ENCODE peak calls at places on chromosomes 12 and 14, in nine cellular contexts. D is adrenal gland; Z is left lung; T is activated T-helper 9 cell treated with anti-CD3 and anti-CD28 coated beads, Interleukin-2, amount 50 U/mL, for 16 hours; L is substantia nigra; Q is epithelial cell of esophagus; J is CD8-positive, alpha-beta T cell; O is colonic mucosa; G is RPMI7951. M is an unnamed sample.

GRCh38 chr12:20183563-20183962 is 184.8 kb upstream of the PDE3A start:
- DNase-seq in D (no peak), Z (no peak), T (no peak), L (no peak), Q (no peak), J (no peak), O (no peak), G (no peak), M (no peak)

GRCh38 chr12:132318618-132319033 is 10.8 kb downstream of the GALNT9 start:
- DNase-seq in D (no peak), Z (peak), T (no peak), L (no peak), Q (no peak), J (no peak), O (no peak), G (no peak), M (no peak)

GRCh38 chr14:26216797-26217196 is 381.0 kb downstream of the NOVA1 start:
- DNase-seq in D (no peak), Z (no peak), T (no peak), L (no peak), Q (no peak), J (no peak), O (no peak), G (no peak), M (no peak)

GRCh38 chr14:61568572-61569011 is 126.7 kb upstream of the HIF1A start:
- DNase-seq in D (no peak), Z (peak), T (peak), L (no peak), Q (peak), J (peak), O (peak), G (no peak), M (no peak)

GRCh38 chr12:121917950-121918678 is at the start of gene CFAP251:
- DNase-seq in D (peak), Z (peak), T (peak), L (peak), Q (peak), J (peak), O (peak), G (no peak), M (no peak)

GRCh38 chr14:68800361-68800760 is 7.5 kb upstream of the ZFP36L1 start:
- DNase-seq in D (no peak), Z (no peak), T (no peak), L (no peak), Q (peak), J (no peak), O (no peak), G (no peak), M (no peak)

GRCh38 chr14:98915625-98916024 is 356.4 kb downstream of the BCL11B start:
- DNase-seq in D (no peak), Z (no peak), T (no peak), L (no peak), Q (no peak), J (no peak), O (no peak), G (no peak), M (no peak)

GRCh38 chr14:29584992-29585391 is 342.7 kb downstream of the PRKD1 start:
- DNase-seq in D (peak), Z (peak), T (no peak), L (peak), Q (no peak), J (no peak), O (no peak), G (no peak), M (no peak)

GRCh38 chr12:112584266-112584722 is 165.5 kb downstream of the PTPN11 start:
- DNase-seq in D (no peak), Z (no peak), T (no peak), L (no peak), Q (no peak), J (no peak), O (no peak), G (peak), M (no peak)

GRCh38 chr12:31804185-31804504 is 75.3 kb upstream of the AMN1 start:
- DNase-seq in D (no peak), Z (no peak), T (no peak), L (no peak), Q (no peak), J (no peak), O (no peak), G (no peak), M (no peak)

GRCh38 chr12:50296554-50296953 is 13.2 kb upstream of the LIMA1 start:
- DNase-seq in D (no peak), Z (no peak), T (no peak), L (no peak), Q (no peak), J (no peak), O (peak), G (no peak), M (no peak)

GRCh38 chr14:23153891-23154796 is 29.3 kb downstream of the SLC7A8 start:
- DNase-seq in D (peak), Z (peak), T (no peak), L (no peak), Q (peak), J (no peak), O (peak), G (peak), M (no peak)

GRCh38 chr12:51482808-51483532 is 58.3 kb downstream of the SLC4A8 start:
- DNase-seq in D (no peak), Z (no peak), T (no peak), L (no peak), Q (no peak), J (peak), O (no peak), G (no peak), M (no peak)

GRCh38 chr14:99602788-99603415 is 1.1 kb downstream of the CCDC85C start:
- DNase-seq in D (no peak), Z (no peak), T (no peak), L (no peak), Q (no peak), J (no peak), O (no peak), G (no peak), M (no peak)

GRCh38 chr14:99395904-99396530 is 84.6 kb downstream of the SETD3 start:
- DNase-seq in D (no peak), Z (no peak), T (peak), L (no peak), Q (peak), J (peak), O (no peak), G (peak), M (peak)

GRCh38 chr12:30624009-30624408 is 71.7 kb downstream of the IPO8 start:
- DNase-seq in D (no peak), Z (no peak), T (no peak), L (no peak), Q (no peak), J (no peak), O (no peak), G (no peak), M (no peak)

GRCh38 chr14:103520657-103521437 is 1.8 kb downstream of the CKB start:
- DNase-seq in D (peak), Z (peak), T (peak), L (peak), Q (peak), J (peak), O (peak), G (peak), M (no peak)

GRCh38 chr12:82838827-82839226 is 152.1 kb downstream of the TMTC2 start:
- DNase-seq in D (no peak), Z (no peak), T (no peak), L (no peak), Q (no peak), J (no peak), O (no peak), G (no peak), M (no peak)

GRCh38 chr12:8781326-8781725 is 41.1 kb upstream of the A2ML1 start:
- DNase-seq in D (peak), Z (no peak), T (no peak), L (no peak), Q (no peak), J (no peak), O (no peak), G (no peak), M (no peak)

GRCh38 chr12:2390850-2391390 is 338.1 kb downstream of the CACNA1C start:
- DNase-seq in D (no peak), Z (no peak), T (no peak), L (no peak), Q (no peak), J (no peak), O (no peak), G (no peak), M (no peak)

GRCh38 chr12:31224768-31225448 is 101.0 kb downstream of the SINHCAF start:
- DNase-seq in D (no peak), Z (peak), T (no peak), L (no peak), Q (no peak), J (no peak), O (no peak), G (no peak), M (no peak)

GRCh38 chr14:36655963-36656768 is 5.5 kb upstream of the PAX9 start:
- DNase-seq in D (no peak), Z (peak), T (no peak), L (no peak), Q (peak), J (no peak), O (peak), G (no peak), M (no peak)

GRCh38 chr12:10361084-10361483 is 28.8 kb downstream of the KLRK1 start:
- DNase-seq in D (no peak), Z (no peak), T (no peak), L (no peak), Q (peak), J (no peak), O (no peak), G (no peak), M (no peak)

GRCh38 chr14:44712095-44712822 is 205.2 kb upstream of the FSCB start:
- DNase-seq in D (no peak), Z (no peak), T (no peak), L (no peak), Q (no peak), J (no peak), O (no peak), G (no peak), M (no peak)